ENCODE peak calls at places on chromosomes 1 and 21, in six cellular contexts. B is KG1, Z is substantia nigra, O is NCI-H1105 treated with DMSO at 0.1 percent for 48 hours, R is fibroblast of the aortic adventitia, D is germinal center. X is an unnamed sample.

GRCh38 chr1:36366091-36366661 is 19.5 kb downstream of the STK40 start:
- DNase-seq in Z (peak), R (no peak), D (no peak), B (no peak), O (no peak), X (no peak)

GRCh38 chr1:162110910-162111309 is 41.4 kb downstream of the NOS1AP start:
- DNase-seq in O (no peak), B (no peak), D (no peak), R (no peak), Z (no peak), X (no peak)

GRCh38 chr21:31908106-31909031 is 35.5 kb downstream of the HUNK start:
- DNase-seq in Z (no peak), R (no peak), B (no peak), O (no peak), D (no peak), X (no peak)

GRCh38 chr1:228163004-228163753 is 2.4 kb upstream of the IBA57 start:
- DNase-seq in R (peak), B (no peak), Z (no peak), D (no peak), O (no peak), X (no peak)

GRCh38 chr1:221363074-221363473 is 378.8 kb downstream of the DUSP10 start:
- DNase-seq in D (no peak), Z (no peak), R (peak), O (no peak), B (no peak), X (no peak)

GRCh38 chr1:169326644-169327316 is 40.8 kb downstream of the NME7 start:
- DNase-seq in O (no peak), R (peak), D (no peak), Z (no peak), B (peak), X (no peak)

GRCh38 chr1:65146908-65147423 is 1.0 kb upstream of the AK4 start:
- DNase-seq in R (no peak), B (no peak), O (no peak), Z (no peak), D (no peak), X (no peak)

GRCh38 chr1:35725591-35725990 is 6.9 kb upstream of the C1orf216 start:
- DNase-seq in R (peak), B (no peak), O (no peak), D (no peak), Z (peak), X (peak)

GRCh38 chr1:192602757-192603156 is 27.2 kb downstream of the RGS1 start:
- DNase-seq in D (no peak), Z (no peak), O (no peak), B (no peak), R (no peak), X (no peak)

X was measured in frontal cortex.